ENCODE peak calls at places on chromosomes 12 and 14, in five cellular contexts. P is thoracic aorta, D is fibroblast of pulmonary artery, H is bronchial epithelial cell, Y is A549. E is an unnamed sample.

GRCh38 chr14:38203929-38204716 is 3.6 kb upstream of the SSTR1 start:
- DNase-seq in H (no peak), Y (no peak), D (no peak), P (no peak), E (no peak)

GRCh38 chr14:54722791-54723432 is 156.0 kb downstream of the SAMD4A start:
- DNase-seq in P (no peak), D (peak; percentile 77), H (peak; percentile 62), Y (peak; percentile 59), E (no peak)

GRCh38 chr14:85934123-85934885 is 404.4 kb downstream of the FLRT2 start:
- DNase-seq in P (no peak), Y (peak; percentile 70), D (no peak), H (no peak), E (no peak)

GRCh38 chr12:24302708-24303107 is 353.2 kb upstream of the SOX5 start:
- DNase-seq in P (no peak), D (no peak), H (no peak), Y (no peak), E (no peak)

GRCh38 chr14:103782376-103782775 is 65.0 kb downstream of the PPP1R13B start:
- DNase-seq in P (no peak), Y (no peak), D (no peak), H (no peak), E (no peak)

GRCh38 chr14:27642251-27642866 is 1044.5 kb upstream of the NOVA1 start:
- DNase-seq in Y (no peak), H (no peak), D (no peak), P (no peak), E (no peak)

GRCh38 chr12:127194176-127194575 is 1072.8 kb upstream of the TMEM132C start:
- DNase-seq in H (no peak), D (no peak), P (no peak), Y (no peak), E (no peak)

GRCh38 chr14:51498411-51499227 is 153.1 kb upstream of the FRMD6 start:
- DNase-seq in H (no peak), D (no peak), Y (no peak), P (no peak), E (no peak)

GRCh38 chr12:31590730-31591307 is at the start of gene DENND5B:
- DNase-seq in Y (peak; percentile 78), P (no peak), D (peak; percentile 76), H (no peak), E (peak; percentile 93)

GRCh38 chr12:130476451-130476850 is 138.8 kb downstream of the PIWIL1 start:
- DNase-seq in H (no peak), Y (no peak), D (no peak), P (no peak), E (no peak)

GRCh38 chr14:75457648-75458165 is 29.9 kb downstream of the JDP2 start:
- DNase-seq in P (no peak), D (no peak), Y (no peak), H (no peak), E (no peak)

GRCh38 chr12:123910057-123910456 is 62.6 kb downstream of the CCDC92 start:
- DNase-seq in Y (no peak), P (no peak), D (no peak), H (no peak), E (no peak)

GRCh38 chr14:23829736-23830474 is 123.7 kb upstream of the DHRS4 start:
- DNase-seq in Y (peak; percentile 89), H (peak; percentile 92), D (peak; percentile 83), P (peak; percentile 11), E (no peak)

GRCh38 chr12:122835693-122836026 is 403 bp downstream of the HIP1R start:
- DNase-seq in D (no peak), P (no peak), Y (no peak), H (no peak), E (no peak)

GRCh38 chr14:53882684-53883083 is 73.9 kb downstream of the BMP4 start:
- DNase-seq in H (no peak), D (no peak), Y (peak; percentile 14), P (no peak), E (no peak)

GRCh38 chr12:32983968-32984367 is 87.4 kb upstream of the PKP2 start:
- DNase-seq in H (no peak), P (no peak), D (no peak), Y (no peak), E (no peak)

GRCh38 chr12:131024721-131025120 is 71.0 kb downstream of the ADGRD1 start:
- DNase-seq in P (no peak), Y (no peak), D (no peak), H (no peak), E (no peak)

GRCh38 chr12:69633061-69633460 is 22.4 kb upstream of the LRRC10 start:
- DNase-seq in H (peak; percentile 15), P (no peak), Y (peak; percentile 13), D (no peak), E (no peak)

GRCh38 chr12:69630191-69630590 is 19.5 kb upstream of the LRRC10 start:
- DNase-seq in Y (peak; percentile 40), H (no peak), D (no peak), P (no peak), E (no peak)
- TF ChIP-seq CTCF in Y (peak; percentile 19), H (peak; percentile 16), D (peak; percentile 18), P (no peak), E (peak; percentile 31)

GRCh38 chr12:58177366-58177765 is 236.0 kb downstream of the ATP23 start:
- DNase-seq in P (no peak), Y (no peak), D (no peak), H (no peak), E (no peak)

GRCh38 chr12:58174316-58174715 is 232.9 kb downstream of the ATP23 start:
- DNase-seq in D (peak; percentile 25), P (no peak), Y (no peak), H (no peak), E (no peak)

GRCh38 chr12:58171914-58172313 is 230.5 kb downstream of the ATP23 start:
- DNase-seq in Y (no peak), D (peak; percentile 46), P (no peak), H (no peak), E (no peak)

GRCh38 chr12:58172433-58173073 is 231.2 kb downstream of the ATP23 start:
- DNase-seq in H (no peak), P (no peak), D (no peak), Y (no peak), E (no peak)

DNA sequence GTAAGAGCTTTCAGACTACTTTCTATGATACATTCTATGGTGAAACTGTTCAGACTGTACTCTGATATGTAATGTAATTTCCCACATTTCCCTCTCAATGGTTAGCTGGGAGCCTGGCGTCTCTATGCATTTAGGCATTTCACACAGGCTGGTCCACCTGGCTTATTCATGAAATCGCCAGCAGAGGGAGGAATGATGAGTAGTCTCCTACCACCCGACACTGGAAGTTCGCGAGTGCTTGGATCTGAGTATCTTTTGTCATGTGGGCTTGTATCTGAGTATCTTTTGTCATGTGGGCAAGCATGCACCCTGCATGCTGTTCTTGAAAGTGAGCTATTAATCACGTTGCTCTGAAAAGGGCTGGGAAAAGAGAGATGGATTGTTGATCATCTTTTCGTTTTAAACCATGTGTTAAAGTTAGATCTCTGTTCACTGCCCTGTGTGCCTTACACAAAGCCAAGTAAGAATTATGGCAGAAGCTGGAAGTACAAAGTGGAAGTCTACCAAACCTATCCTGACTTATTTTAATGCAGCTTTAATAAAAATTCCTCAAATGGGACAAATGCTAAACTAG is 235.0 kb downstream of the ATP23 start:
- DNase-seq in D (peak; percentile 50), H (peak; percentile 50), Y (peak; percentile 65), P (no peak), E (no peak)
- TF ChIP-seq CTCF in D (peak; percentile 58), H (peak; percentile 67), Y (peak; percentile 36), P (no peak), E (peak; percentile 61)

GRCh38 chr12:2624543-2625266 is 170.1 kb upstream of the FKBP4 start:
- DNase-seq in H (peak; percentile 23), P (no peak), D (no peak), Y (peak; percentile 55), E (no peak)
- TF ChIP-seq CTCF in H (peak; percentile 1), P (no peak), D (peak; percentile 19), Y (no peak), E (peak; percentile 57)

GRCh38 chr12:48086327-48086726 is 19.6 kb downstream of the SENP1 start:
- DNase-seq in Y (no peak), D (no peak), P (no peak), H (no peak), E (no peak)

GRCh38 chr12:48080821-48081220 is 25.1 kb downstream of the SENP1 start:
- DNase-seq in H (no peak), Y (no peak), D (no peak), P (no peak), E (no peak)

GRCh38 chr12:48080285-48080684 is 25.6 kb downstream of the SENP1 start:
- DNase-seq in Y (no peak), H (no peak), P (no peak), D (no peak), E (no peak)

GRCh38 chr12:48084841-48085460 is 20.9 kb downstream of the SENP1 start:
- DNase-seq in Y (no peak), D (no peak), H (no peak), P (no peak), E (no peak)

DNA sequence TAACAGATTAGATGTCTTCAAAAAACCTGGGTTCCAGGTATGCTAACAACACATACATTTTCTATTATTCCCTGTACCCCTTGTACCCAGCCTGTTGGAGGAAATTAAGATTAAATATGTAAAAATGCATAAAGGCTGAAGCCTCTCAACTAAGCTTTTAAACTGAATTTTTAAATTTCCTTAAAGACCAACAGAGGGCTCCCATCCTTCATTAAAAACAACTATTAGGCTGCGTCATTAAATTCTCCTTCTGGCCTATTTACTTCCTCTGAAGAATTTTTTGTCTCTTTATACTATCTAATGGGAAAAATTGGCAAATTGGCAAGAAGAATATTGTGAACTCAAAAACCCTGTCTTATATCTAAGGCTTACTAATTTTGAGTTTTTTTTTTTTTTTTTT is 21.8 kb downstream of the SENP1 start:
- DNase-seq in Y (peak; percentile 34), P (no peak), H (peak; percentile 10), D (peak; percentile 43), E (no peak)
- TF ChIP-seq CTCF in Y (peak; percentile 43), P (peak; percentile 35), H (peak; percentile 2), D (peak; percentile 17), E (peak; percentile 51)

DNA sequence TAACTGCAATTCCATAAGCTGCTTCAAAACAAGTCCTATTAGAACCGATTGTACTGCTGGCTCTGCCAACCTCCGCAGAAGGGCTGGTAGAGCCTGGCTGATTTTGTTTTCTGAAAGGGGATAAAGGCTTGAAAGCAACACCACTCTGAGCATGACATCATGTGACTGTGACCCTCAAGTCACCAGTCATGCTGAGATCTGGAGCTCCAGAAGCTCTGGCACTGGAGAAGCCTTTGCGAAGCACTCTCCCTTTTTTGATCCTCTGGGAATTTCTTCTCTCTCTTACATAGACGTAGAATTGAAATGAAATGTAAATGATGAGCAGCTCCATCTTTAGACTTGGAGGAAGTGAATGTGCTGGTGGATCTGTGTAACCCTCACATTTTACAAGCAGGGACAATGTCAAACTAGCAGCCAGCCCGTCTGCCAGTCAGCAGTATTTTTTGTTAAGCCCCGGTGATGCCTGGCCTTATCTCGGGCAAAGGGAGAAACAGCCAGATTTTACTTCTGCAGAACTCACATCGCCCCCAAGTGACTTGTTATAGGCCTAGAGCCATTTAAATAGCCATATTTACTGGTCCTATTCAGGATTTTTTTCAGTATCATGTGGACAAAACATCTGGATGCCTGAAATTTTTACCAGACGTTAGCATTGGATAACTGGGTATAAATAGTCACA is 112.1 kb upstream of the NPAS3 start:
- DNase-seq in Y (no peak), H (no peak), D (peak; percentile 45), P (no peak), E (no peak)
- TF ChIP-seq CTCF in Y (no peak), H (no peak), D (peak; percentile 20), P (peak; percentile 12), E (peak; percentile 29)

E was measured in osteocyte.